ENCODE peak calls at places on chromosome 18, in five cellular contexts. J is suprapubic skin, T is SW 1271, V is colonic mucosa, I is DMS153. Y is an unnamed sample.

GRCh38 chr18:76212958-76213357 is 282.1 kb downstream of the ZNF516 start:
- DNase-seq in J (no peak), T (no peak), V (no peak), I (peak), Y (no peak)

GRCh38 chr18:67385455-67385854 is 131.1 kb downstream of the DSEL start:
- DNase-seq in J (no peak), T (no peak), V (no peak), I (no peak), Y (no peak)

GRCh38 chr18:23528580-23529472 is 25.5 kb downstream of the RMC1 start:
- DNase-seq in J (no peak), T (no peak), V (peak), I (no peak), Y (no peak)

GRCh38 chr18:63683152-63683551 is 19.6 kb upstream of the SERPINB11 start:
- DNase-seq in J (no peak), T (no peak), V (no peak), I (no peak), Y (no peak)

GRCh38 chr18:59748628-59749360 is 51.6 kb upstream of the CCBE1 start:
- DNase-seq in J (no peak), T (peak), V (no peak), I (no peak), Y (no peak)

GRCh38 chr18:839224-840079 is 27.4 kb upstream of the YES1 start:
- DNase-seq in J (peak), T (peak), V (peak), I (peak), Y (peak)

GRCh38 chr18:49565656-49566055 is 3.8 kb downstream of the LIPG start:
- DNase-seq in J (no peak), T (no peak), V (no peak), I (no peak), Y (no peak)

GRCh38 chr18:39799010-39799409 is 2156.0 kb upstream of the PIK3C3 start:
- DNase-seq in J (no peak), T (no peak), V (peak), I (no peak), Y (peak)

GRCh38 chr18:13138822-13139139 is 79.8 kb upstream of the LDLRAD4 start:
- DNase-seq in J (no peak), T (no peak), V (no peak), I (no peak), Y (no peak)

GRCh38 chr18:48514786-48515185 is 24.0 kb upstream of the CTIF start:
- DNase-seq in J (no peak), T (no peak), V (no peak), I (no peak), Y (no peak)

GRCh38 chr18:55546873-55547704 is 40.9 kb downstream of the TCF4 start:
- DNase-seq in J (no peak), T (no peak), V (peak), I (no peak), Y (no peak)

GRCh38 chr18:55419939-55420664 is 167.9 kb downstream of the TCF4 start:
- DNase-seq in J (no peak), T (no peak), V (no peak), I (no peak), Y (no peak)

GRCh38 chr18:78893396-78894305 is 86.0 kb upstream of the SALL3 start:
- DNase-seq in J (no peak), T (no peak), V (no peak), I (no peak), Y (no peak)

GRCh38 chr18:57942090-57942489 is 101.9 kb upstream of the NEDD4L start:
- DNase-seq in J (no peak), T (no peak), V (no peak), I (no peak), Y (no peak)

GRCh38 chr18:13429884-13430510 is 211.4 kb downstream of the LDLRAD4 start:
- DNase-seq in J (peak), T (no peak), V (no peak), I (no peak), Y (no peak)

GRCh38 chr18:8943900-8944870 is 158.3 kb upstream of the NDUFV2 start:
- DNase-seq in J (no peak), T (no peak), V (no peak), I (no peak), Y (no peak)

GRCh38 chr18:7950380-7951143 is 383.4 kb downstream of the PTPRM start:
- DNase-seq in J (no peak), T (no peak), V (peak), I (no peak), Y (no peak)

GRCh38 chr18:12310762-12311161 is 2.7 kb downstream of the TUBB6 start:
- DNase-seq in J (no peak), T (no peak), V (no peak), I (no peak), Y (no peak)

GRCh38 chr18:10798727-10799435 is 273.1 kb downstream of the NAPG start:
- DNase-seq in J (no peak), T (no peak), V (no peak), I (no peak), Y (no peak)

Y was measured in NCI-H1694 treated with DMSO at 0.1 percent for 48 hours.